ENCODE peak calls at places on chromosomes 2 and 18, in four cellular contexts. V is NCI-H2171 treated with DMSO at 0.1 percent for 48 hours, G is progenitor cell of endocrine pancreas, H is hepatocyte. Q is an unnamed sample.

GRCh38 chr18:56501896-56502295 is 136.5 kb downstream of the TXNL1 start:
- DNase-seq in V (peak), G (no peak), H (no peak), Q (no peak)

GRCh38 chr2:174076948-174077347 is 111.8 kb upstream of the SP3 start:
- DNase-seq in V (peak), G (no peak), H (no peak), Q (no peak)

GRCh38 chr2:12717191-12717987 is 653 bp downstream of the TRIB2 start:
- DNase-seq in V (peak), G (peak), H (peak), Q (peak)

GRCh38 chr2:195563857-195564512 is 93.0 kb upstream of the SLC39A10 start:
- DNase-seq in V (no peak), G (no peak), H (no peak), Q (no peak)

GRCh38 chr2:233037078-233037477 is 4.6 kb downstream of the NEU2 start:
- DNase-seq in V (no peak), G (no peak), H (no peak), Q (no peak)

GRCh38 chr2:55107428-55107827 is 57.2 kb upstream of the RTN4 start:
- DNase-seq in V (no peak), G (no peak), H (no peak), Q (no peak)

GRCh38 chr2:98334439-98335078 is 11.7 kb upstream of the CNGA3 start:
- DNase-seq in V (peak), G (no peak), H (peak), Q (no peak)

GRCh38 chr2:164606557-164606956 is 14.7 kb downstream of the GRB14 start:
- DNase-seq in V (no peak), G (no peak), H (no peak), Q (no peak)

GRCh38 chr2:113084249-113085000 is 16.7 kb downstream of the IL1F10 start:
- DNase-seq in V (no peak), G (no peak), H (no peak), Q (no peak)

GRCh38 chr2:18332477-18332876 is 228.0 kb downstream of the RDH14 start:
- DNase-seq in V (no peak), G (no peak), H (no peak), Q (no peak)

GRCh38 chr2:224160917-224161316 is 121.8 kb upstream of the SERPINE2 start:
- DNase-seq in V (no peak), G (no peak), H (no peak), Q (no peak)

GRCh38 chr2:78498125-78498524 is 527.4 kb upstream of the REG3G start:
- DNase-seq in V (no peak), G (no peak), H (no peak), Q (no peak)

GRCh38 chr2:166179201-166179600 is 51.4 kb upstream of the SCN1A start:
- DNase-seq in V (no peak), G (no peak), H (no peak), Q (no peak)

GRCh38 chr2:27959496-27959895 is 69.0 kb downstream of the BABAM2 start:
- DNase-seq in V (no peak), G (no peak), H (no peak), Q (no peak)

GRCh38 chr18:7596133-7596532 is 29.0 kb downstream of the PTPRM start:
- DNase-seq in V (no peak), G (no peak), H (no peak), Q (no peak)

GRCh38 chr2:144711546-144712276 is 191.8 kb upstream of the ZEB2 start:
- DNase-seq in V (peak), G (no peak), H (no peak), Q (no peak)

GRCh38 chr18:774811-775210 is 37.2 kb downstream of the YES1 start:
- DNase-seq in V (no peak), G (no peak), H (no peak), Q (no peak)

GRCh38 chr18:75455249-75456183 is 28.0 kb upstream of the SMIM21 start:
- DNase-seq in V (no peak), G (peak), H (peak), Q (peak)

GRCh38 chr18:4400911-4401310 is 54.2 kb downstream of the DLGAP1 start:
- DNase-seq in V (no peak), G (no peak), H (no peak), Q (no peak)

GRCh38 chr2:64325852-64326577 is 127.9 kb upstream of the LGALSL start:
- DNase-seq in V (no peak), G (no peak), H (no peak), Q (no peak)

GRCh38 chr2:240250985-240251847 is 110.8 kb upstream of the OTOS start:
- DNase-seq in V (no peak), G (peak), H (peak), Q (no peak)

GRCh38 chr2:158412206-158412605 is 44.3 kb downstream of the CCDC148 start:
- DNase-seq in V (no peak), G (no peak), H (no peak), Q (no peak)

GRCh38 chr18:66971951-66972350 is 368.1 kb upstream of the CDH19 start:
- DNase-seq in V (peak), G (no peak), H (no peak), Q (no peak)

GRCh38 chr2:36445191-36445590 is 89.6 kb downstream of the CRIM1 start:
- DNase-seq in V (no peak), G (no peak), H (no peak), Q (no peak)

GRCh38 chr2:12605936-12606335 is 110.8 kb upstream of the TRIB2 start:
- DNase-seq in V (no peak), G (no peak), H (no peak), Q (no peak)

GRCh38 chr18:77486985-77487384 is 237.3 kb downstream of the GALR1 start:
- DNase-seq in V (no peak), G (no peak), H (no peak), Q (no peak)

GRCh38 chr2:191051825-191052778 is 38.1 kb upstream of the STAT1 start:
- DNase-seq in V (peak), G (no peak), H (peak), Q (no peak)

GRCh38 chr2:15059870-15060617 is 427.5 kb downstream of the LRATD1 start:
- DNase-seq in V (peak), G (no peak), H (no peak), Q (no peak)

GRCh38 chr2:11996618-11997017 is 250.2 kb downstream of the LPIN1 start:
- DNase-seq in V (no peak), G (no peak), H (no peak), Q (no peak)

Q was measured in mesothelial cell of epicardium.